ENCODE peak calls at places on chromosome 17, in four cellular contexts. B, R, F and Y are unnamed samples.

GRCh38 chr17:80036715-80037477 is 454 bp downstream of the CCDC40 start:
- DNase-seq in R (peak), F (peak), B (no peak), Y (no peak)

GRCh38 chr17:34713687-34714086 is 134.3 kb downstream of the TMEM132E start:
- DNase-seq in F (no peak), B (no peak), R (no peak), Y (no peak)

GRCh38 chr17:55606431-55606830 is 95.2 kb upstream of the SMIM36 start:
- DNase-seq in F (no peak), R (no peak), B (no peak), Y (no peak)

GRCh38 chr17:13541032-13541480 is 60.7 kb downstream of the HS3ST3A1 start:
- DNase-seq in F (no peak), R (no peak), B (no peak), Y (no peak)

GRCh38 chr17:46178550-46179198 is 14.6 kb downstream of the KANSL1 start:
- DNase-seq in B (no peak), F (no peak), R (no peak), Y (no peak)

GRCh38 chr17:57803026-57803425 is 46.8 kb downstream of the MRPS23 start:
- DNase-seq in R (no peak), B (no peak), F (no peak), Y (no peak)

GRCh38 chr17:9436629-9437028 is 139.0 kb downstream of the STX8 start:
- DNase-seq in R (no peak), F (no peak), B (no peak), Y (no peak)

GRCh38 chr17:71438631-71439146 is 682.1 kb upstream of the SOX9 start:
- DNase-seq in R (no peak), F (no peak), B (no peak), Y (no peak)

GRCh38 chr17:57481901-57482300 is 225.6 kb downstream of the MSI2 start:
- DNase-seq in F (no peak), R (no peak), B (no peak), Y (no peak)

GRCh38 chr17:1933875-1934715 is 91.0 kb downstream of the RTN4RL1 start:
- DNase-seq in B (no peak), R (no peak), F (no peak), Y (no peak)

GRCh38 chr17:5138616-5139453 is 23.0 kb downstream of the USP6 start:
- DNase-seq in B (no peak), R (no peak), F (no peak), Y (no peak)

GRCh38 chr17:17341452-17341851 is 38.3 kb downstream of the NT5M start:
- DNase-seq in R (no peak), F (no peak), B (no peak), Y (no peak)

GRCh38 chr17:81186203-81186602 is 20.2 kb upstream of the AATK start:
- DNase-seq in F (no peak), B (no peak), R (no peak), Y (no peak)

GRCh38 chr17:81035389-81036127 is 607 bp downstream of the BAIAP2 start:
- DNase-seq in B (no peak), R (no peak), F (no peak), Y (no peak)

GRCh38 chr17:42055496-42055895 is 5.1 kb upstream of the C17orf113 start:
- DNase-seq in F (no peak), R (no peak), B (no peak), Y (no peak)

GRCh38 chr17:45366049-45366448 is 49.2 kb upstream of the MAP3K14 start:
- DNase-seq in R (no peak), F (no peak), B (no peak), Y (no peak)

GRCh38 chr17:47275245-47275984 is 21.8 kb downstream of the ITGB3 start:
- DNase-seq in B (no peak), F (peak), R (no peak), Y (no peak)

GRCh38 chr17:48100591-48101011 is 677 bp downstream of the CBX1 start:
- DNase-seq in B (no peak), F (peak), R (no peak), Y (no peak)

GRCh38 chr17:42743595-42744282 is 1.1 kb downstream of the EZH1 start:
- DNase-seq in R (no peak), F (no peak), B (no peak), Y (no peak)

GRCh38 chr17:74305865-74306654 is 20.0 kb upstream of the KIF19 start:
- DNase-seq in B (no peak), F (no peak), R (no peak), Y (no peak)

GRCh38 chr17:80146121-80147034 is 550 bp downstream of the EIF4A3 start:
- DNase-seq in R (peak), B (no peak), F (peak), Y (no peak)

GRCh38 chr17:20922128-20922670 is 120.6 kb downstream of the USP22 start:
- DNase-seq in F (no peak), B (no peak), R (no peak), Y (no peak)

GRCh38 chr17:50548831-50549230 is 1.9 kb downstream of the SPATA20 start:
- DNase-seq in F (no peak), B (no peak), R (no peak), Y (no peak)

GRCh38 chr17:17851603-17852002 is 14.8 kb upstream of the SREBF1 start:
- DNase-seq in R (no peak), B (no peak), F (no peak), Y (no peak)

GRCh38 chr17:51147641-51148040 is 5.7 kb upstream of the NME1 start:
- DNase-seq in R (no peak), F (no peak), B (no peak), Y (no peak)

GRCh38 chr17:879546-879945 is 97.4 kb downstream of the MRM3 start:
- DNase-seq in R (peak), F (peak), B (no peak), Y (peak)

GRCh38 chr17:63645775-63646491 is 23.7 kb downstream of the MAP3K3 start:
- DNase-seq in R (no peak), F (no peak), B (no peak), Y (no peak)

GRCh38 chr17:66865151-66865550 is 30.2 kb downstream of the CACNG5 start:
- DNase-seq in F (no peak), R (no peak), B (no peak), Y (no peak)

GRCh38 chr17:55601874-55602364 is 90.7 kb upstream of the SMIM36 start:
- DNase-seq in B (no peak), F (no peak), R (no peak), Y (no peak)

GRCh38 chr17:78252701-78253635 is 21.5 kb downstream of the TMEM235 start:
- DNase-seq in R (no peak), B (no peak), F (no peak), Y (no peak)

GRCh38 chr17:16916557-16916920 is 55.4 kb downstream of the TNFRSF13B start:
- DNase-seq in B (peak), R (no peak), F (no peak), Y (no peak)

GRCh38 chr17:27289856-27290255 is 4.1 kb upstream of the WSB1 start:
- DNase-seq in B (no peak), R (no peak), F (no peak), Y (no peak)

GRCh38 chr17:16973760-16974540 is 2.0 kb upstream of the TNFRSF13B start:
- DNase-seq in R (no peak), F (no peak), B (no peak), Y (no peak)

GRCh38 chr17:41442772-41443171 is 2.0 kb upstream of the KRT38 start:
- DNase-seq in R (no peak), F (no peak), B (no peak), Y (no peak)

GRCh38 chr17:67830440-67830839 is 5.1 kb downstream of the BPTF start:
- DNase-seq in F (no peak), B (no peak), R (no peak), Y (no peak)

GRCh38 chr17:39634384-39634871 is 2.5 kb upstream of the STARD3 start:
- DNase-seq in F (no peak), R (no peak), B (no peak), Y (no peak)
- TF ChIP-seq CTCF in F (peak), R (peak), B (peak), Y (peak)

DNA sequence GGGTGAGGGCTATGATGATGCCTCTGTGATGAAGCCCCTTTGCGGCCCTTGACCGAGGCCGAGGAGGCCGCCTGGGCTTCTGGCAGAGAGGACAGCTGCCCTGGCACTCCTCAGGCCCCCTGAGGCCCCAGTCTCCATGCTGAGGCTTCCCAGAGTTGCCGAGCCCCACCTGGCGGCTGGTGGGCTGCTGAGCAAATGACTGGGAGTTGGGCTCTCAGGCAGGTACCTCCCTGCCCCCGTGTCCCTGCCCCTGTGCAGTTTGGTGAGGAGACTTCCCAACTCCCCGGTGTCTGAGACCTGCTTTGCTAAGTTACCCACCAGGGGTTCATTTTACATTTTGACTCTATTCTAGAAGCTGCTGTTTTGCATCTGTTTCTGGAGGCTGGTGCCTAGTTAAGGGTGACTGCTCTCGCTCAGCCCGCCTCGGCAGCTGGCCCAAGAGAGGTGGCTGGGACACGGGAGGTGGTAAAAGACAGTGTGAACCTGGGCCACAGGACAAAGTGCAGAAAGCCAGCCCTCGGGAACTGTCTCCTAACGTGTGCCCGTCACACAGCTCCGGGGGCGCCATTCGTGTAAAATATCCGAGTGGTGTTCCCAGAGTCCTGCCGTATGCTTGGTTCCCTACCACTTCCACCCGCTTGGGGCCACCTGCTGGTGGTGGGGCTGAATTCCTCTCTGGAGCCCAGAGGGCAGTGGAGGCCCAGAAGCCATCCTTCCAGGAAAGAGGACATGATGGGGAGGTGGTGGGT is 134.5 kb downstream of the RAB11FIP4 start:
- DNase-seq in B (no peak), R (no peak), F (no peak), Y (no peak)
- TF ChIP-seq CTCF in B (peak), R (no peak), F (peak), Y (no peak)

DNA sequence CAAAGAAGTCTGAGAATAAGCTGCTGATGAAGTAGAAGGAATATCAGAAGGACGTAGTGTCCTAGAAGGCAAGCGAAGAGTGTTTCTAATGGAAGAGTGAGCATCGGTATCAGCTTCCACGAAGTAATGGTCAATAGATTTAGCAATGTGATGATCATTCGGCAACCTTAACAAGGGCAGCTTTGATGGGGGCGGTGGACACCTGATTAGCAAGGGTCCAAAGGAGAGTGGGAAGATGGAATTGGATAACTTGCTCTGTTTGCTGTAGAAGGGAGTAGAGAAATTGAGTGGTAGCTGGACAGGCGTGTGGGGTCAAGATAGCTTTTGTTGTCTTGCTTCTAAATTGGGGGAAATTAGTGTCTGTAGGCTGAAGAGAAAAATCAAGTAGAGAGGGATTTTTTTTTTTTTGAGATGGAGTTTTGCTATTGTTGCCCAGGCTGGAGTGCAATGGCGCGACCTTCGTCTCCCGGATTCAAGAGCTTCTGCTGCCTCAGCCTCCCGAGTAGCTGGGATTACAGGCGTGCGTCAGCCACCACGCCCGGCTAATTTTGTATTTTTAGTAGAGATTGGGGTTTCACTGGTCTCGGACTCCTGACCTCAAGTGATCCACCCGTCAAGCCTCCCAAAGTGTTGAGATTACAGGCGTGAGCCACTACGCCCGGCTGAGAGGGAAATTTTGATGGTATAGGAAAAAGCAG is 13.9 kb upstream of the HES7 start:
- DNase-seq in B (no peak), F (peak), R (no peak), Y (no peak)
- TF ChIP-seq CTCF in B (no peak), F (no peak), R (no peak), Y (no peak)

GRCh38 chr17:82915010-82915696 is 75.3 kb upstream of the ZNF750 start:
- DNase-seq in F (no peak), B (no peak), R (no peak), Y (no peak)
- TF ChIP-seq CTCF in F (no peak), B (no peak), R (no peak), Y (no peak)